ENCODE peak calls at places on chromosomes 12 and 14, in seven cellular contexts. B, N, O, M, Q, K and S are unnamed samples.

GRCh38 chr14:98186140-98186539 is 1085.9 kb downstream of the BCL11B start:
- DNase-seq in Q (no peak), O (no peak), N (no peak), B (no peak), K (no peak), M (no peak), S (no peak)

GRCh38 chr14:102891556-102891955 is 30.9 kb upstream of the AMN start:
- DNase-seq in M (peak), Q (no peak), B (no peak), O (no peak), N (no peak), K (peak), S (no peak)

GRCh38 chr12:73106296-73106695 is 834.1 kb downstream of the TRHDE start:
- DNase-seq in Q (no peak), M (no peak), O (no peak), N (no peak), K (peak), B (no peak), S (no peak)

GRCh38 chr12:121388421-121388981 is 11.4 kb upstream of the RNF34 start:
- DNase-seq in Q (no peak), K (peak), M (peak), B (no peak), N (no peak), O (no peak), S (no peak)

GRCh38 chr12:52403561-52403960 is 2.6 kb downstream of the KRT82 start:
- DNase-seq in B (no peak), M (no peak), O (no peak), K (no peak), N (no peak), Q (no peak), S (no peak)

GRCh38 chr12:19373569-19373968 is 65.7 kb upstream of the AEBP2 start:
- DNase-seq in O (no peak), B (no peak), M (no peak), N (no peak), Q (no peak), K (no peak), S (no peak)

GRCh38 chr12:48789858-48790326 is 1.0 kb upstream of the ADCY6 start:
- DNase-seq in Q (no peak), M (no peak), B (no peak), N (no peak), O (no peak), K (no peak), S (no peak)

GRCh38 chr14:23339506-23340268 is 13.0 kb downstream of the SLC22A17 start:
- DNase-seq in B (no peak), K (no peak), N (no peak), M (no peak), O (no peak), Q (no peak), S (no peak)

GRCh38 chr12:125330645-125331341 is 265.6 kb downstream of the AACS start:
- DNase-seq in O (peak), B (peak), Q (peak), M (no peak), N (peak), K (peak), S (peak)

GRCh38 chr14:39107624-39108023 is 4.6 kb upstream of the SEC23A start:
- DNase-seq in K (peak), N (no peak), O (no peak), Q (no peak), B (no peak), M (peak), S (no peak)

GRCh38 chr12:52740591-52740990 is 36.6 kb downstream of the KRT76 start:
- DNase-seq in M (no peak), O (no peak), Q (no peak), N (no peak), B (no peak), K (peak), S (no peak)

GRCh38 chr12:52837341-52837741 is 3.2 kb upstream of the KRT79 start:
- DNase-seq in Q (no peak), M (peak), B (no peak), K (peak), N (no peak), O (no peak), S (no peak)

GRCh38 chr12:88578821-88579518 is 1.3 kb downstream of the KITLG start:
- DNase-seq in O (peak), N (no peak), K (peak), Q (no peak), B (no peak), M (peak), S (peak)

GRCh38 chr14:101410126-101410525 is 151.2 kb upstream of the DIO3 start:
- DNase-seq in O (no peak), M (no peak), B (no peak), Q (no peak), K (no peak), N (no peak), S (no peak)
- TF ChIP-seq CTCF in O (no peak), M (no peak), B (no peak), Q (no peak), K (no peak), N (no peak), S (no peak)

GRCh38 chr14:106163316-106163715 is 636.9 kb downstream of the TMEM121 start:
- DNase-seq in M (no peak), K (no peak), O (no peak), B (no peak), N (no peak), Q (no peak), S (no peak)
- TF ChIP-seq CTCF in M (no peak), K (no peak), O (no peak), B (no peak), N (no peak), Q (no peak), S (no peak)

DNA sequence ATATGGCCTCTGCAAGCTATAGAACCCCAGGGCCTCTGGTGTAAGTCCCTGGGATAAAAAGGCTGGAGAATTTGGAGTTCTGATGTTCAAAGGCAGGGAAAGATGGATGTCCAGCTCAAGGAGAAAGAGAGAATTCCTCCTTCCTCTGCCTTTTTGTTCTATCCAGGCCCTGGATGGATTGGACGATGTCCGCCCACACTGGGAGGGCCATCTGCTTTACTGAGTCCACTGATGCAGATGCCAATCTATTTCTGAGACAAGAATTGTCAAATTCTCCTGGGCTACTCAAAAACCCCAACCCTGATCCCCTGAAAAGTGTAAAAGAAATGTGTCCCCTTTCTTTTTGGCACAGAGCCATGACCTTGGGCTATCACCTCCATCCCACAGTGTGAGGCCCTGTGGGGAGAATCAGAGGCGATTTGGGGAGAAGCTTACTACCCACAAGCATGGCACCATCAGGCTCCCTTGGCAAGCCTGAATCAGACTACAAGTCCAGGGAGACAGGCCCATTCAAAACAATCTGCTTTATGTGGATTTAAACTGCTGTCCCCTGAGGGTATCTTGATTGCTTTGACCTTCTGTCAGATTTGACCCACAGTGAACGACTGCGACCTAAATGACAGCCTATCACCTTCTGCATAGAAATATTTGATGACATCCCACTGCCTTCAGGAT is 334.0 kb downstream of the NUAK1 start:
- DNase-seq in N (no peak), K (no peak), O (no peak), B (no peak), Q (no peak), M (no peak), S (no peak)
- TF ChIP-seq CTCF in N (no peak), K (no peak), O (no peak), B (no peak), Q (no peak), M (no peak), S (no peak)

GRCh38 chr14:37985826-37986470 is 221.8 kb upstream of the SSTR1 start:
- DNase-seq in N (peak), M (peak), Q (peak), K (peak), O (peak), B (no peak), S (peak)
- TF ChIP-seq CTCF in N (peak), M (peak), Q (peak), K (peak), O (peak), B (peak), S (peak)